ENCODE peak calls at places on chromosomes 1 and 21, in five cellular contexts. A, Y, T, Z and U are unnamed samples.
A peak's percentile ranks its signal among the peaks of the same experiment; 100 is the strongest.

GRCh38 chr1:43836267-43836951 is 97.2 kb upstream of the ARTN start:
- DNase-seq in T (no peak), Z (peak; percentile 82), A (peak; percentile 36), Y (peak; percentile 93), U (peak; percentile 33)

GRCh38 chr1:227928811-227929375 is 18.8 kb downstream of the WNT9A start:
- DNase-seq in Y (no peak), Z (no peak), A (no peak), T (no peak), U (no peak)

GRCh38 chr1:227547604-227548397 is 15.6 kb upstream of the ZNF678 start:
- DNase-seq in T (no peak), Y (no peak), Z (no peak), A (no peak), U (no peak)

GRCh38 chr1:64608015-64608650 is 136.7 kb upstream of the RAVER2 start:
- DNase-seq in A (no peak), Y (no peak), T (no peak), Z (no peak), U (no peak)

GRCh38 chr1:83114136-83114834 is 884.6 kb downstream of the TTLL7 start:
- DNase-seq in Y (no peak), Z (no peak), A (no peak), T (no peak), U (no peak)

GRCh38 chr1:246750752-246751151 is 26.5 kb downstream of the SCCPDH start:
- DNase-seq in Y (no peak), A (no peak), T (no peak), Z (no peak), U (no peak)

GRCh38 chr1:201332616-201333335 is 44.7 kb downstream of the TNNT2 start:
- DNase-seq in A (no peak), T (no peak), Y (no peak), Z (no peak), U (no peak)

GRCh38 chr21:44939532-44940115 is at the start of gene SLX9:
- DNase-seq in T (peak; percentile 71), A (peak; percentile 64), Y (peak; percentile 62), Z (peak; percentile 89), U (peak; percentile 76)

GRCh38 chr1:208177656-208178055 is 66.5 kb downstream of the PLXNA2 start:
- DNase-seq in Y (peak; percentile 92), A (no peak), T (no peak), Z (no peak), U (no peak)

GRCh38 chr1:243580072-243580471 is 270.0 kb downstream of the AKT3 start:
- DNase-seq in Z (no peak), T (no peak), A (no peak), Y (no peak), U (peak; percentile 16)

GRCh38 chr21:33300701-33301631 is 23.8 kb upstream of the IFNAR1 start:
- DNase-seq in Y (no peak), A (no peak), Z (no peak), T (no peak), U (no peak)

GRCh38 chr1:54407201-54407956 is 1.2 kb upstream of the SSBP3 start:
- DNase-seq in A (peak; percentile 32), Y (peak; percentile 94), T (peak; percentile 47), Z (peak; percentile 45), U (peak; percentile 94)

GRCh38 chr1:109079240-109079622 is 3.4 kb upstream of the TAF13 start:
- DNase-seq in Y (no peak), T (no peak), Z (no peak), A (no peak), U (no peak)

GRCh38 chr1:64019818-64020217 is 183.6 kb upstream of the UBE2U start:
- DNase-seq in T (no peak), A (no peak), Y (no peak), Z (peak; percentile 5), U (peak; percentile 58)

GRCh38 chr1:202210370-202210769 is 16.8 kb downstream of the LGR6 start:
- DNase-seq in Z (no peak), A (no peak), Y (no peak), T (no peak), U (peak; percentile 57)

GRCh38 chr1:184157396-184157747 is 105.8 kb downstream of the TSEN15 start:
- DNase-seq in Z (no peak), Y (no peak), T (no peak), A (no peak), U (no peak)

GRCh38 chr1:206581571-206581981 is 30.7 kb downstream of the EIF2D start:
- DNase-seq in Z (peak; percentile 74), A (peak; percentile 63), Y (no peak), T (no peak), U (no peak)

GRCh38 chr1:90924982-90925381 is 96.9 kb downstream of the ZNF644 start:
- DNase-seq in Z (no peak), Y (no peak), A (no peak), T (no peak), U (no peak)

GRCh38 chr1:115666702-115667101 is 24.9 kb downstream of the VANGL1 start:
- DNase-seq in T (no peak), A (no peak), Z (no peak), Y (no peak), U (no peak)

GRCh38 chr1:33655496-33655895 is 183.1 kb downstream of the ZSCAN20 start:
- DNase-seq in Y (no peak), T (no peak), Z (no peak), A (no peak), U (no peak)

GRCh38 chr1:207321045-207321789 is at the start of gene CD55:
- DNase-seq in Z (peak; percentile 98), Y (peak; percentile 77), A (peak; percentile 98), T (peak; percentile 73), U (peak; percentile 97)

GRCh38 chr1:61081637-61082335 is 575 bp upstream of the NFIA start:
- DNase-seq in T (no peak), Z (peak; percentile 69), A (no peak), Y (peak; percentile 54), U (peak; percentile 71)

GRCh38 chr1:227899141-227899819 is 48.5 kb downstream of the WNT9A start:
- DNase-seq in Z (peak; percentile 2), Y (no peak), A (no peak), T (no peak), U (no peak)

GRCh38 chr1:170696591-170697337 is 32.8 kb downstream of the PRRX1 start:
- DNase-seq in Z (no peak), A (no peak), Y (no peak), T (no peak), U (no peak)

GRCh38 chr21:43824250-43824882 is 35.0 kb downstream of the RRP1 start:
- DNase-seq in Z (no peak), A (no peak), T (no peak), Y (no peak), U (peak; percentile 35)

GRCh38 chr1:63728611-63729226 is 45.1 kb upstream of the ROR1 start:
- DNase-seq in Z (no peak), T (no peak), A (no peak), Y (peak; percentile 29), U (no peak)